ENCODE peak calls at places on chromosomes 7 and 10, in four cellular contexts. L is K562, C is HepG2, J is H1. F is an unnamed sample. For H3K4me1, the result is how much of the 10 kb centered on the place peaks cover.

GRCh38 chr10:1358860-1359598 is 302.8 kb downstream of the WDR37 start:
- DNase-seq in C (no peak), L (no peak), J (no peak), F (no peak)

GRCh38 chr7:44667190-44667589 is 60.8 kb downstream of the OGDH start:
- DNase-seq in L (no peak), J (no peak), C (no peak), F (no peak)

GRCh38 chr7:81873559-81873958 is 103.7 kb upstream of the HGF start:
- DNase-seq in J (no peak), L (no peak), C (no peak), F (no peak)

GRCh38 chr10:113385021-113385975 is 167.6 kb upstream of the HABP2 start:
- DNase-seq in J (peak), L (peak), C (peak), F (peak)

GRCh38 chr7:138186951-138187351 is 110.7 kb downstream of the AKR1D1 start:
- DNase-seq in L (no peak), C (no peak), J (no peak), F (peak)

GRCh38 chr10:86500846-86501245 is 20.7 kb downstream of the WAPL start:
- DNase-seq in J (no peak), L (no peak), C (no peak), F (no peak)

GRCh38 chr7:7177044-7177517 is 5.3 kb upstream of the C1GALT1 start:
- DNase-seq in C (peak), L (no peak), J (no peak), F (peak)

GRCh38 chr7:159066816-159067601 is 77.7 kb downstream of the VIPR2 start:
- DNase-seq in J (no peak), C (no peak), L (no peak), F (no peak)

GRCh38 chr7:1667566-1668485 is 2.3 kb upstream of the ELFN1 start:
- DNase-seq in L (no peak), J (no peak), C (no peak), F (no peak)

GRCh38 chr10:33320288-33320687 is 14.2 kb downstream of the NRP1 start:
- DNase-seq in L (no peak), J (no peak), C (no peak), F (no peak)

GRCh38 chr7:83648464-83649241 is at the start of gene SEMA3E:
- DNase-seq in C (no peak), L (peak), J (no peak), F (peak)

GRCh38 chr7:50349963-50350944 is 45.7 kb downstream of the IKZF1 start:
- DNase-seq in L (peak), J (no peak), C (no peak), F (no peak)

GRCh38 chr10:49837096-49837495 is 75.0 kb upstream of the OGDHL start:
- DNase-seq in C (peak), L (no peak), J (no peak), F (no peak)

GRCh38 chr7:79337722-79338121 is 115.7 kb downstream of the MAGI2 start:
- DNase-seq in C (no peak), L (no peak), J (no peak), F (no peak)

GRCh38 chr7:113086431-113086888 is at the start of gene GPR85:
- DNase-seq in J (peak), L (peak), C (no peak), F (peak)

GRCh38 chr10:79070091-79070610 is 1.4 kb downstream of the ZMIZ1 start:
- DNase-seq in C (no peak), L (peak), J (no peak), F (no peak)

GRCh38 chr10:132688580-132689420 is 97.1 kb downstream of the NKX6-2 start:
- DNase-seq in L (no peak), C (no peak), J (no peak), F (no peak)

GRCh38 chr7:7934945-7935344 is 33.7 kb upstream of the GLCCI1 start:
- DNase-seq in C (no peak), L (no peak), J (no peak), F (no peak)

GRCh38 chr7:44633254-44634186 is 27.1 kb downstream of the OGDH start:
- DNase-seq in L (peak), J (no peak), C (no peak), F (peak)

GRCh38 chr7:114923403-114923713 is 1.5 kb downstream of the MDFIC start:
- DNase-seq in L (no peak), C (no peak), J (no peak), F (no peak)

GRCh38 chr7:148571381-148571780 is 19.2 kb upstream of the C7orf33 start:
- DNase-seq in L (no peak), C (no peak), J (no peak), F (no peak)

GRCh38 chr7:8433477-8434289 is at the start of gene NXPH1:
- DNase-seq in C (peak), L (peak), J (no peak), F (peak)

GRCh38 chr10:22345301-22346086 is at the start of gene SPAG6:
- DNase-seq in L (no peak), J (no peak), C (no peak), F (no peak)

GRCh38 chr10:62113680-62114079 is 155.0 kb downstream of the RTKN2 start:
- DNase-seq in C (no peak), L (no peak), J (no peak), F (no peak)

GRCh38 chr7:50838675-50839377 is 56.1 kb upstream of the GRB10 start:
- DNase-seq in J (no peak), L (peak), C (no peak), F (peak)

GRCh38 chr10:95741807-95742528 is 14.0 kb upstream of the ENTPD1 start:
- DNase-seq in C (no peak), L (peak), J (no peak), F (peak)

GRCh38 chr10:86083206-86083605 is 283.4 kb downstream of the GRID1 start:
- DNase-seq in C (no peak), L (no peak), J (no peak), F (no peak)

GRCh38 chr10:94042001-94042813 is 48.5 kb downstream of the PLCE1 start:
- DNase-seq in J (no peak), L (no peak), C (no peak), F (no peak)

GRCh38 chr10:94046152-94046551 is 52.4 kb downstream of the PLCE1 start:
- DNase-seq in C (no peak), J (no peak), L (no peak), F (no peak)

GRCh38 chr10:94047302-94047701 is 53.6 kb downstream of the PLCE1 start:
- DNase-seq in L (no peak), J (no peak), C (no peak), F (no peak)

GRCh38 chr10:94042814-94043175 is 49.1 kb downstream of the PLCE1 start:
- DNase-seq in C (no peak), L (no peak), J (no peak), F (no peak)

DNA sequence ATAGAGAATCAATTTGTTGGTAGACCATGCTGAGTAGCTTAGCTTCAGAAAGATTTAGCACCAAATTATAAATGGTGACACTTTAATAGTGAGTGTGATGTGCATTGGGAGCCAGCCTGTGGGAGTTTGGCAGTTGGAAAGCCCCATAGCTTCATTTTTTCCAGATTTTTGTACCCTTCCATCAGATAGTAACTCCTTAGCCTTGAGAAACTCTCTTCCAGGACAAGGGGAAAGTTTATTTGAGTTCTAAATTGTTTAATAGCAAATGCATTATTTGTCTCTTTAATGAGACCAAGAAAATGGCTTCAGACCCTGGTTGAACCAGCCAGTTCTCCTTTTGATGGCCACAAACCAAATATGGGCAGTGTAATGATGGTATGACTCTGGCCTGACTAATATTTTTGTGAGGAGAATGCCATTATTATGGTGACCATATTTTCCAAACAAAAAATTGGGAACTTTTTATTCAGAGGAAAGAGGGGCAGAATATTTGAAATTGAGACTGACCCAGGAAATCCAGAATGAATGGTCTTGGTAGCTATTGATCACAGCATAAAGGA is 49.8 kb downstream of the PLCE1 start:
- DNase-seq in L (no peak), C (no peak), J (no peak), F (no peak)
- H2AFZ ChIP-seq in L (no peak), C (no peak), J (no peak), F (no peak)

GRCh38 chr10:60733189-60733815 is 45.0 kb upstream of the CDK1 start:
- DNase-seq in J (no peak), C (no peak), L (no peak), F (no peak)
- TF ChIP-seq JUN in J (no peak), C (no peak), L (no peak), F (no peak)

DNA sequence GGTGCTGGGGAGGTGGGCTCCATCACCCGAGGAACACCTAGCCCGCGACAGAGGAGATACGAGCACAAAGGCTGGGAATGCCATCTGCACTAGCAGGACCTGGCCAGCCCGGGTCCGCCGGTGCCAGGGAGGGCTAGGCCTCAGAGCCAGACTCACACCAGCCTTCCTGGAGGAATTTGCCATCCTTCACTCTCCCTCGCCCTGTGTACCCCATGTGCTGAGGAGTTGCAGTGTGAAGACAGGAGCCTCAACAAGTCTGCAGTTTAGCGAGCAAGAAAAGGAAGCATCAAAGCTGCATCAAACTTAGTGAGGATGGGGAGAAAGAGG is 123.7 kb upstream of the JCAD start:
- DNase-seq in J (no peak), C (no peak), L (no peak), F (no peak)
- H3K4me1 ChIP-seq in J (under half), C (under half), L (under half), F (under half)

GRCh38 chr10:57249615-57250281 is 888.7 kb upstream of the ZWINT start:
- DNase-seq in J (no peak), L (no peak), C (no peak), F (no peak)
- H2AFZ ChIP-seq in J (no peak), L (no peak), C (no peak), F (no peak)

GRCh38 chr7:142194201-142194600 is 63.7 kb downstream of the PRSS58 start:
- DNase-seq in C (no peak), L (no peak), J (no peak), F (no peak)

GRCh38 chr7:142185069-142185468 is 72.8 kb downstream of the PRSS58 start:
- DNase-seq in J (no peak), C (no peak), L (no peak), F (no peak)

GRCh38 chr7:142188159-142188558 is 69.7 kb downstream of the PRSS58 start:
- DNase-seq in C (no peak), J (no peak), L (no peak), F (no peak)

DNA sequence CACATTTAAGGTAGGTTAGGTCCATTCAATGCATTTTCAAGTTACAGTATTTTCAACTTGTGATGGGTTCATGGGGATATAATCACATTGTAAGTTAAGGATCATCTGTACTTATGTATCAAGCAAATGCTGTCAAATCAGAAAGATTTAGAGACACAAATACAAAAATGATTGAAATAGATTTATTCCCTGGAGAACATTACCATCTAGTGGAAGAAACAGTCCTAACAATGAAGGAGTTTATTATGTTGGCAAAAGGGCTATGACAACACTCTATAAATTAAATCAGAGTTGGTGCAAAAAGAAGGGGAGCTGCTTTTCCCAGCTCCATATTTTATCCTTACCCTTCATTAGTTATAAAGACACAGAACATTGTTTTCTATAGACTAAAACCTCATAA is 69.0 kb downstream of the PRSS58 start:
- DNase-seq in L (no peak), C (peak), J (no peak), F (no peak)
- TF ChIP-seq JUN in L (no peak), C (no peak), J (no peak), F (no peak)

GRCh38 chr10:124622866-124623536 is 121.2 kb downstream of the FAM53B start:
- DNase-seq in C (no peak), L (no peak), J (no peak), F (no peak)

GRCh38 chr10:124625831-124626238 is 118.3 kb downstream of the FAM53B start:
- DNase-seq in C (no peak), L (no peak), J (no peak), F (no peak)

GRCh38 chr10:124624456-124624855 is 119.7 kb downstream of the FAM53B start:
- DNase-seq in J (no peak), C (no peak), L (no peak), F (no peak)

GRCh38 chr10:124624006-124624405 is 120.2 kb downstream of the FAM53B start:
- DNase-seq in L (no peak), J (no peak), C (no peak), F (no peak)

GRCh38 chr10:124624875-124625274 is 119.3 kb downstream of the FAM53B start:
- DNase-seq in C (no peak), L (no peak), J (no peak), F (no peak)
- H3K4me1 ChIP-seq in C (under half), L (under half), J (under half), F (under half)

DNA sequence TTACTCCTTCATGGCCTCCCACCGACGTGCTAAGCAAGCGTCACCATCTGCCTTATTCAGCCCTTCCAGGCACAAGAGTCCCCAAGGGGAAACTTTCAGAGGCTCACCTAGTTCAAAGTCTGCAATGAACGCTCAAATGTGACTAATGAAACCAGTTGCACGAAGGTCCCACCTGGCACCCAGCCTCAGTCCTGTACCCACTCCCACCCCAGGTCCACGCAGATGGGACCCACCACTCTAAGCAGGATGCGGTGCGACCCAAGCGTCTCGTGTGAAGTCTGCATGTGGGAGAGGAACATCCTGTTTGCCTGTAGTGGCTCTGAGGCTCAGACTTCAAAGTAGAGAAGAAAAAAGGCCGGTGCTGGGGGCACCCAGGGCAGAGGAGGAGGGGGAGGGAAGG is 40.3 kb downstream of the RGS10 start:
- DNase-seq in L (no peak), C (no peak), J (no peak), F (no peak)
- H2AFZ ChIP-seq in L (no peak), C (no peak), J (no peak), F (no peak)

GRCh38 chr10:3623746-3624145 is 161.3 kb downstream of the KLF6 start:
- DNase-seq in L (no peak), J (no peak), C (peak), F (no peak)

GRCh38 chr10:3624367-3624766 is 160.6 kb downstream of the KLF6 start:
- DNase-seq in J (no peak), C (no peak), L (no peak), F (no peak)

GRCh38 chr10:3622845-3623621 is 162.0 kb downstream of the KLF6 start:
- DNase-seq in C (no peak), L (no peak), J (no peak), F (no peak)

GRCh38 chr10:3622427-3622826 is 162.6 kb downstream of the KLF6 start:
- DNase-seq in L (no peak), J (no peak), C (no peak), F (no peak)

DNA sequence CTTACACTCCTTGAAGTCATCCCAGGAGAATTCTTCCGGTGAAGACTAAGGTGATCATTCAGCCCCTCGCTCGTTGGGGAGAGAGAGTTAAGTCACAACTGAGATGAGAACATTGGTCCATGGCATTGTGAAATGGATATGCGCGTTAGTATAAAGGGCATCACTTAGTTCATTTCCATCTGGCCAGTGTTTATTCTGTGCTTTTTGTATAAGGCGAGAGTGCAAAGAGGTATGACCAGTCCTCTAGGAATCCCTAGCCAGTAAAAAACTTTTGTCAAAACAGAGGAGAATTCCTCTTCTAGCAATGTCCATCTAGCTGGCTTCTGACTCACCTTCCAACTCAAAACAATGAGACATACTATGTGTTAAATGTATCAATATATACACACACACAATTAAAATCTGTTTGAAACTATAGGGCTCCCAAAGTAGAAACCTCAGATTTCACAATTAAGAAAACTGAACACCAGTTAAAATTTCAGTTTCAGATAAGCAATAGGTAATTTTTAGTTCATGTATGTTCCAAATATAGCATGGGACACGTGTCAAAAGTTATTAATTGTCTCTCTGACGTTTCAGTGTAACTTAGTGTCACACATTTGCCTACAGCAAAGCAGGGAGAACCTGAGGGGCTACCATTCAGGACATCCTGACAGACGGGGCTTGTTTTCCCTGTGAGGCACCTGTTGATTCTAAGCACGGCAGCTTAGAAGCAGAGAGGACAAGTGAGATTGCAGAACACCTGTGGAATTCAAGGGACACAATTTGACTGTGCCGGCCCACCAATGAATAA is 158.9 kb downstream of the KLF6 start:
- DNase-seq in L (no peak), C (no peak), J (no peak), F (no peak)
- TF ChIP-seq JUN in L (no peak), C (no peak), J (no peak), F (no peak)

DNA sequence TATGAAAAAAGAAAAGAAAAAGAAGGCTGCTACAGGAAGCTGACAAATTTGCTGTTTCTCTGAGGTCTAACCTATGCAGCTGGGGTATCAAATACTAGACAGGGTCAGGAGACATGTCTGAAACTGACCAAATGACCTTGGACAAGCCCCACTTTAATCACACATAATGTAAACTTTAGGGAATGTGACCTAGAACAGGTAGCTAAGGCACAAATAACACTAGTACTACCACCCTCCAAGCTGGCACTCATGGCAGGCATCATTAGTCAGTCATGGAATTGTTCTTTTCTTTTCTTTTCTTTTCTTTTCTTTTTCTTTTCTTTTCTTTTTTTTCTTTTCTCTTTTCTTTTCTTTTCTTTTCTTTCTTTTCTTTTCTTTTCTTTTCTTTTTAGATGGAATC is 250.4 kb downstream of the KCNMA1 start:
- DNase-seq in L (no peak), J (no peak), C (no peak), F (no peak)
- H3K4me1 ChIP-seq in L (under half), J (under half), C (under half), F (under half)

F was measured in endothelial cell of umbilical vein.